ENCODE peak calls at places on chromosomes 4 and X, in nine cellular contexts. K, D, T, R, F, I, Y, G and J are unnamed samples.

GRCh38 chr4:102657206-102657605 is 103.6 kb downstream of the MANBA start:
- DNase-seq in K (no peak), D (no peak), T (no peak), R (no peak), F (no peak), I (no peak), Y (no peak), G (no peak), J (no peak)

GRCh38 chr4:86508436-86508835 is 85.7 kb upstream of the PTPN13 start:
- DNase-seq in K (no peak), D (peak), T (no peak), R (peak), F (no peak), I (no peak), Y (no peak), G (peak), J (no peak)

GRCh38 chr4:140296335-140296753 is 77.1 kb upstream of the SCOC start:
- DNase-seq in K (peak), D (peak), T (no peak), R (peak), F (peak), I (no peak), Y (peak), G (peak), J (no peak)

GRCh38 chrX:63809158-63809557 is 24.1 kb upstream of the ARHGEF9 start:
- DNase-seq in K (peak), D (no peak), T (no peak), R (no peak), F (no peak), I (no peak), Y (no peak), G (no peak), J (no peak)

GRCh38 chr4:154344686-154345085 is 146.9 kb downstream of the DCHS2 start:
- DNase-seq in K (no peak), D (no peak), T (no peak), R (no peak), F (no peak), I (peak), Y (no peak), G (no peak), J (no peak)

GRCh38 chrX:108736509-108737479 is at the start of gene IRS4:
- DNase-seq in K (no peak), D (no peak), T (peak), R (peak), F (peak), I (peak), Y (peak), G (peak), J (no peak)

GRCh38 chr4:145842224-145842887 is 96.3 kb downstream of the ZNF827 start:
- DNase-seq in K (no peak), D (peak), T (no peak), R (peak), F (no peak), I (peak), Y (no peak), G (peak), J (no peak)

GRCh38 chr4:126106658-126107057 is 791.9 kb downstream of the FAT4 start:
- DNase-seq in K (no peak), D (peak), T (no peak), R (peak), F (no peak), I (peak), Y (peak), G (peak), J (no peak)

GRCh38 chr4:139619644-139620043 is 46.0 kb upstream of the MGST2 start:
- DNase-seq in K (no peak), D (peak), T (no peak), R (peak), F (no peak), I (peak), Y (peak), G (peak), J (no peak)

GRCh38 chrX:147637190-147637589 is 274.5 kb upstream of the FMR1 start:
- DNase-seq in K (no peak), D (no peak), T (no peak), R (no peak), F (no peak), I (no peak), Y (no peak), G (no peak), J (no peak)

GRCh38 chr4:120718979-120719566 is 203.5 kb downstream of the PRDM5 start:
- DNase-seq in K (peak), D (peak), T (peak), R (peak), F (peak), I (peak), Y (peak), G (peak), J (no peak)

GRCh38 chr4:60588556-60588955 is 611.6 kb upstream of the ADGRL3 start:
- DNase-seq in K (no peak), D (no peak), T (no peak), R (no peak), F (no peak), I (no peak), Y (peak), G (no peak), J (no peak)

GRCh38 chrX:8971116-8971515 is 62.8 kb downstream of the FAM9B start:
- DNase-seq in K (no peak), D (peak), T (no peak), R (peak), F (no peak), I (peak), Y (peak), G (peak), J (no peak)

GRCh38 chrX:101685923-101686322 is 26.3 kb upstream of the ARMCX2 start:
- DNase-seq in K (no peak), D (peak), T (no peak), R (no peak), F (no peak), I (peak), Y (no peak), G (no peak), J (no peak)

GRCh38 chrX:71543316-71543715 is 10.4 kb downstream of the OGT start:
- DNase-seq in K (no peak), D (peak), T (no peak), R (peak), F (no peak), I (no peak), Y (peak), G (peak), J (no peak)

GRCh38 chrX:11757729-11758399 is at the start of gene MSL3:
- DNase-seq in K (peak), D (peak), T (peak), R (peak), F (peak), I (peak), Y (peak), G (peak), J (peak)

GRCh38 chr4:41154814-41155177 is 59.5 kb downstream of the APBB2 start:
- DNase-seq in K (no peak), D (no peak), T (no peak), R (no peak), F (no peak), I (no peak), Y (no peak), G (no peak), J (no peak)

GRCh38 chr4:21811576-21811975 is 137.0 kb downstream of the KCNIP4 start:
- DNase-seq in K (no peak), D (peak), T (no peak), R (peak), F (no peak), I (no peak), Y (no peak), G (peak), J (no peak)

GRCh38 chr4:135098061-135098460 is 896.5 kb upstream of the PABPC4L start:
- DNase-seq in K (no peak), D (no peak), T (no peak), R (no peak), F (no peak), I (no peak), Y (no peak), G (no peak), J (no peak)

GRCh38 chr4:98568896-98569663 is 89.3 kb downstream of the TSPAN5 start:
- DNase-seq in K (no peak), D (peak), T (no peak), R (no peak), F (no peak), I (no peak), Y (no peak), G (peak), J (no peak)

GRCh38 chr4:48237996-48238645 is 31.5 kb downstream of the TEC start:
- DNase-seq in K (no peak), D (no peak), T (no peak), R (peak), F (no peak), I (no peak), Y (peak), G (peak), J (no peak)

GRCh38 chr4:20662851-20663250 is 37.4 kb upstream of the PACRGL start:
- DNase-seq in K (no peak), D (no peak), T (no peak), R (peak), F (no peak), I (no peak), Y (peak), G (peak), J (no peak)

GRCh38 chr4:71029504-71029903 is 36.1 kb downstream of the DCK start:
- DNase-seq in K (no peak), D (no peak), T (no peak), R (no peak), F (no peak), I (peak), Y (no peak), G (no peak), J (no peak)

GRCh38 chr4:87949961-87950360 is 25.6 kb upstream of the SPP1 start:
- DNase-seq in K (peak), D (peak), T (no peak), R (peak), F (no peak), I (no peak), Y (peak), G (peak), J (no peak)

GRCh38 chrX:356385-357034 is 30.2 kb downstream of the PPP2R3B start:
- DNase-seq in K (no peak), D (peak), T (no peak), R (peak), F (no peak), I (no peak), Y (no peak), G (peak), J (no peak)

GRCh38 chrX:31893525-31893924 is 821.7 kb upstream of the FTHL17 start:
- DNase-seq in K (no peak), D (no peak), T (no peak), R (no peak), F (no peak), I (no peak), Y (no peak), G (no peak), J (no peak)

GRCh38 chr4:136992032-136992431 is 540.3 kb downstream of the PCDH18 start:
- DNase-seq in K (no peak), D (no peak), T (no peak), R (no peak), F (no peak), I (peak), Y (no peak), G (no peak), J (no peak)
- TF ChIP-seq CTCF in K (no peak), D (no peak), T (no peak), R (no peak), F (no peak), I (peak), Y (no peak), G (no peak), J (no peak)

GRCh38 chr4:74536557-74536956 is 91.6 kb downstream of the AREG start:
- DNase-seq in K (no peak), D (no peak), T (no peak), R (peak), F (no peak), I (no peak), Y (no peak), G (peak), J (no peak)
- TF ChIP-seq CTCF in K (peak), D (peak), T (peak), R (peak), F (no peak), I (peak), Y (peak), G (peak), J (peak)

GRCh38 chrX:129462707-129463106 is 60.6 kb downstream of the SMARCA1 start:
- DNase-seq in K (no peak), D (no peak), T (no peak), R (no peak), F (no peak), I (no peak), Y (no peak), G (no peak), J (no peak)
- TF ChIP-seq CTCF in K (peak), D (no peak), T (peak), R (peak), F (no peak), I (peak), Y (no peak), G (peak), J (peak)

GRCh38 chrX:80223922-80224579 is 196.2 kb upstream of the TENT5D start:
- DNase-seq in K (no peak), D (no peak), T (no peak), R (no peak), F (no peak), I (peak), Y (no peak), G (no peak), J (no peak)
- TF ChIP-seq CTCF in K (no peak), D (no peak), T (no peak), R (no peak), F (no peak), I (peak), Y (peak), G (no peak), J (no peak)

DNA sequence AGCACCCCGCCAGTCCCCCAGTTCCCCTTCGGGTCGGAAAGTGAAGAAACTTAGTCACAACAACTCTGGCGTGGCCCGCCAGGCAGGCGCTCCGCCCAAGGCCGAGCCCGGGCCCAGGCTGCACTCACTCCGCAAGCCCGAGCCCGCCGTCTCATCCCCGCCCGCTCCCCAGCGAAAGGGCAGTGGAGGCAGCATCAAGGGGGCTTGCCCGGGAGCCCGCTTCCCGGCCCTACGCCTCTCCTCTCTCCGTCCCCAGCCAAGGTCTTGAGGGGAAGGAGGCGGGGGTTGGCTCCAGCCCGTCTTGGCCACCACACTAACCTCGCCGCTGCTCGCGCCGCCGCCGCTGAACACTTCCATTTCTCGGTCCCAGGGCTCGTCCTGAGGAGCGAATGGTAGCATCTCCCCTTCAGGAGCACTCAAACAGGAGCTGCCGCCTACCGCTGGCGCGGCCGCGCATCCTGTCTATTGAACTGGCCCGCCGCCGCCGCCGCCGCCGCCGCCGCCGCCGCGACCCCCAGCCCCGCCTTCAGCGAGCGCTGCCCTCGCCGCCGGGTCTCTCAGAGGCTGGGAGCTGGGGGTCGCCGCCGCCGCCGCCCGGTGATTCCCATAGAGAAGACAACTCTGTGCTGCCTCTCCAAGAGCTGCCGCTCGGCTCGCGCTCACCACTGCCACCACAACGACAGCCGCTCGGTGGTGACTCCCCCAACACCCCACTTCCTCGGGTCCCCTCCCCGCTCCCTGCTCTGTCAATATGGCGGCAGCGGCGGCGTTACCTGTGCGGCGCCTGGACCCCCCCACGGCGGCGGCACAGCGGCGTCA is at the start of gene RPS6KA6:
- DNase-seq in K (peak), D (peak), T (peak), R (peak), F (peak), I (peak), Y (peak), G (peak), J (peak)
- TF ChIP-seq CTCF in K (no peak), D (no peak), T (no peak), R (no peak), F (no peak), I (no peak), Y (no peak), G (no peak), J (no peak)

GRCh38 chr4:38237139-38237538 is 276.9 kb downstream of the PTTG2 start:
- DNase-seq in K (no peak), D (peak), T (no peak), R (peak), F (no peak), I (peak), Y (peak), G (peak), J (no peak)
- TF ChIP-seq CTCF in K (no peak), D (peak), T (no peak), R (no peak), F (no peak), I (no peak), Y (no peak), G (no peak), J (no peak)

GRCh38 chrX:152926923-152927322 is 29.1 kb downstream of the ZNF185 start:
- DNase-seq in K (no peak), D (no peak), T (no peak), R (no peak), F (no peak), I (no peak), Y (no peak), G (peak), J (no peak)

GRCh38 chrX:152925835-152926234 is 28.0 kb downstream of the ZNF185 start:
- DNase-seq in K (no peak), D (no peak), T (no peak), R (no peak), F (no peak), I (no peak), Y (no peak), G (no peak), J (no peak)

GRCh38 chrX:152928761-152929400 is 31.0 kb downstream of the ZNF185 start:
- DNase-seq in K (no peak), D (no peak), T (no peak), R (no peak), F (no peak), I (no peak), Y (no peak), G (no peak), J (no peak)

GRCh38 chrX:152927858-152928760 is 30.2 kb downstream of the ZNF185 start:
- DNase-seq in K (no peak), D (no peak), T (no peak), R (no peak), F (no peak), I (no peak), Y (no peak), G (no peak), J (no peak)

DNA sequence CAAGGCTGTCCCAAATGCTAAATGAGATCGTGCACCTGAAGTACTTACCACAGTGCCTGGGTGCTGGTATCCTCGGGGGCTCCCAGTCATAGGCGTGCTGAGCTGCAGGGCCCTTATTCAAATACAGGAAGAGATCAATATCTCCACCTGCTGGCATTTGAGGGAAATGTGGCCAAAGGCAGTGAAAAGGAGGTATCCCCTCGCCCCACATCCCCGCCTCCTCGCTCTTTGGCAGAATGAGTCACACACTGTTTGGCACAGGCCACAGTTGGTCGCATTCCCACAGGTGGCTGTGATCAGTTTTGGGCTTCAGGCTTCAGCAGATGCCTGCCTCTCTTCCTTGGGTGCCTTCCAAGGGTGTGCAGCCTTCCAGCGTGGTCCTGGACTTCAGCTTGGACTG is 28.4 kb downstream of the ZNF185 start:
- DNase-seq in K (peak), D (peak), T (peak), R (peak), F (no peak), I (peak), Y (peak), G (peak), J (no peak)
- TF ChIP-seq CTCF in K (peak), D (peak), T (peak), R (peak), F (no peak), I (peak), Y (peak), G (peak), J (peak)

GRCh38 chr4:129220254-129220653 is 124.3 kb downstream of the C4orf33 start:
- DNase-seq in K (no peak), D (no peak), T (no peak), R (no peak), F (no peak), I (no peak), Y (no peak), G (no peak), J (no peak)

GRCh38 chr4:129213692-129214091 is 117.7 kb downstream of the C4orf33 start:
- DNase-seq in K (no peak), D (no peak), T (no peak), R (no peak), F (no peak), I (no peak), Y (no peak), G (no peak), J (no peak)

GRCh38 chr4:129223955-129224354 is 128.0 kb downstream of the C4orf33 start:
- DNase-seq in K (no peak), D (no peak), T (no peak), R (peak), F (no peak), I (no peak), Y (no peak), G (peak), J (no peak)

GRCh38 chr4:129218355-129218754 is 122.4 kb downstream of the C4orf33 start:
- DNase-seq in K (peak), D (no peak), T (no peak), R (peak), F (no peak), I (peak), Y (no peak), G (peak), J (no peak)

DNA sequence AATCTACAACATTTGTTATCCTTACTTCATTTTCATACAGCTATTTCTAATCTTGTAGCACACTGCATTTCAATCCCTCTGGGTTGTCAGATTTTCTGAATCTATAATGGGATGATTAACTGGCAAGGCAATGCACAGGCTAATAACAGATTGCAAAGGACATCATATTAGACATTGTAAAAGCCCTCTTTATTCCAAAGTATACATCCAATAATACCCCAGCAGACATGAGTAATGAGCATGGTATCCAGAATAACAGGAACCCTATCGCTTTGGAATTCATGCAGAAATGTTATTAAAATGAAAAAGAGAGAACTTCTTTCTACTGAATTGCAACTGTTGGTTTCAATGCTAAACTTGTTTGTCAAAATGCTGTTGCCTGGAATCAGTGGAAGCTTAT is 122.9 kb downstream of the C4orf33 start:
- DNase-seq in K (no peak), D (no peak), T (no peak), R (peak), F (no peak), I (no peak), Y (no peak), G (no peak), J (no peak)
- TF ChIP-seq CTCF in K (no peak), D (no peak), T (no peak), R (no peak), F (no peak), I (no peak), Y (no peak), G (no peak), J (no peak)

DNA sequence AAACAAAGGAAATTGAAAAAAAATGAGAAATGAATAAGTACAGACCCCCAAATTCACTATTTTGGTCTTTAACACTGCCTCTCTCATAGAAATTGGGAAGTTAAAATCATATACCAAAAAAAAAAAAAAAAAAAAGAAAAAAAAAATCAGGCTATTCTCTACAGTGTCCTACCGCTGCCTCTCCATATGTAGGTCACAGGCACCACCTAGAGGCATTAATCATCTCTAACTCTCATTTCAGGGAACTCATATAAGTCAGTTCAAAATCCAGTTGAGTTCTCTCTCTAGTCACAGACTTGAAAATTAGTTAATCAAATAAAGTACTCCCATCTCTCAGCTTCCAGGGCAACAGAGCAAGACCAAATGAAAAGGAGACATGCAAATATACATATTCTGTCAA is 47.9 kb downstream of the COX18 start:
- DNase-seq in K (no peak), D (peak), T (no peak), R (peak), F (no peak), I (peak), Y (peak), G (peak), J (no peak)
- TF ChIP-seq CTCF in K (no peak), D (peak), T (peak), R (peak), F (no peak), I (peak), Y (peak), G (peak), J (peak)